ENCODE peak calls at places on chromosomes 12 and 14, in eight cellular contexts. L is activated effector memory CD4-positive, alpha-beta T cell treated with anti-CD3 and anti-CD28 coated beads, Interleukin-2, amount 50 U/mL, for 16 hours; Y is NCI-H1092; S is foreskin keratinocyte; D is pulmonary artery endothelial cell; U is T-helper 1 cell; N is ovary; Z is astrocyte of the spinal cord. B is an unnamed sample.

GRCh38 chr14:59013672-59014298 is 174.7 kb upstream of the DAAM1 start:
- DNase-seq in D (no peak), U (no peak), Z (peak), N (no peak), L (no peak), Y (no peak), S (peak), B (peak)

GRCh38 chr14:87184180-87184579 is 808.8 kb downstream of the GALC start:
- DNase-seq in D (no peak), S (no peak), U (no peak), L (no peak), Z (no peak), Y (no peak), N (no peak), B (no peak)

GRCh38 chr14:99065551-99065950 is 206.4 kb downstream of the BCL11B start:
- DNase-seq in N (no peak), L (no peak), U (no peak), Z (no peak), S (peak), D (no peak), Y (no peak), B (no peak)

GRCh38 chr12:107126688-107127481 is 33.5 kb upstream of the CRY1 start:
- DNase-seq in N (no peak), L (no peak), Y (no peak), Z (peak), U (no peak), D (no peak), S (no peak), B (peak)

GRCh38 chr12:68557011-68557715 is 53.5 kb upstream of the RAP1B start:
- DNase-seq in D (no peak), L (no peak), N (no peak), Z (peak), S (peak), Y (no peak), U (no peak), B (no peak)

GRCh38 chr12:124543052-124543590 is 24.3 kb downstream of the NCOR2 start:
- DNase-seq in D (no peak), S (no peak), Y (no peak), L (no peak), Z (no peak), U (no peak), N (peak), B (peak)

GRCh38 chr14:105475916-105476845 is 1.6 kb downstream of the CRIP2 start:
- DNase-seq in S (no peak), D (no peak), L (no peak), Z (peak), U (no peak), N (peak), Y (no peak), B (peak)

GRCh38 chr14:52049271-52049670 is 19.6 kb downstream of the NID2 start:
- DNase-seq in N (no peak), Z (no peak), S (no peak), D (no peak), L (no peak), Y (no peak), U (no peak), B (no peak)

GRCh38 chr14:100827751-100828447 is 2.0 kb downstream of the MEG3 start:
- DNase-seq in Z (peak), U (no peak), D (no peak), L (no peak), Y (no peak), S (peak), N (peak), B (no peak)